ENCODE peak calls at places on chromosome 17, in five cellular contexts. G is SK-N-SH, N is heart right ventricle, Y is body of pancreas, U is vagina. T is an unnamed sample. For H3K4me1 and H3K9me3, the result is how much of the 10 kb centered on the place peaks cover.

GRCh38 chr17:45302649-45303173 is 14.1 kb downstream of the MAP3K14 start:
- DNase-seq in G (no peak), N (no peak), Y (no peak), U (no peak), T (no peak)

GRCh38 chr17:8100763-8101162 is 13.2 kb upstream of the ALOX12B start:
- DNase-seq in G (no peak), N (no peak), Y (no peak), U (no peak), T (no peak)

GRCh38 chr17:44941712-44942331 is 5.8 kb downstream of the KIF18B start:
- DNase-seq in G (peak), N (no peak), Y (no peak), U (no peak), T (peak)

GRCh38 chr17:5587431-5588032 is 3.2 kb upstream of the NLRP1 start:
- DNase-seq in G (peak), N (peak), Y (peak), U (no peak), T (no peak)

GRCh38 chr17:7712111-7712771 is 5.3 kb upstream of the DNAH2 start:
- DNase-seq in G (peak), N (no peak), Y (no peak), U (no peak), T (no peak)

GRCh38 chr17:19723967-19724366 is 7.6 kb upstream of the SLC47A2 start:
- DNase-seq in G (no peak), N (no peak), Y (no peak), U (no peak), T (peak)

GRCh38 chr17:4842376-4842775 is 9.2 kb downstream of the MINK1 start:
- DNase-seq in G (no peak), N (no peak), Y (no peak), U (no peak), T (no peak)

GRCh38 chr17:77160877-77161530 is 20.2 kb downstream of the SEC14L1 start:
- DNase-seq in G (no peak), N (no peak), Y (no peak), U (no peak), T (no peak)

GRCh38 chr17:65541453-65541852 is 20.0 kb downstream of the AXIN2 start:
- DNase-seq in G (no peak), N (no peak), Y (no peak), U (no peak), T (no peak)

GRCh38 chr17:81509687-81510523 is 2.7 kb downstream of the ACTG1 start:
- DNase-seq in G (no peak), N (no peak), Y (no peak), U (no peak), T (no peak)

GRCh38 chr17:78889525-78889924 is 13.5 kb downstream of the CEP295NL start:
- DNase-seq in G (no peak), N (no peak), Y (no peak), U (no peak), T (no peak)

GRCh38 chr17:59329558-59330313 is 1.7 kb upstream of the YPEL2 start:
- DNase-seq in G (peak), N (peak), Y (peak), U (no peak), T (no peak)

GRCh38 chr17:27502526-27503324 is 46.5 kb downstream of the KSR1 start:
- DNase-seq in G (no peak), N (no peak), Y (peak), U (no peak), T (no peak)

GRCh38 chr17:28665994-28666393 is 4.0 kb downstream of the SUPT6H start:
- DNase-seq in G (no peak), N (no peak), Y (no peak), U (no peak), T (no peak)

GRCh38 chr17:7237266-7237760 is 1.9 kb downstream of the PHF23 start:
- DNase-seq in G (no peak), N (no peak), Y (no peak), U (no peak), T (no peak)

GRCh38 chr17:73165616-73166404 is 1.0 kb downstream of the SSTR2 start:
- DNase-seq in G (peak), N (no peak), Y (no peak), U (no peak), T (peak)

GRCh38 chr17:67620088-67620487 is 97.6 kb upstream of the NOL11 start:
- DNase-seq in G (no peak), N (no peak), Y (no peak), U (no peak), T (no peak)

GRCh38 chr17:48510761-48511604 is 19.8 kb downstream of the HOXB1 start:
- DNase-seq in G (no peak), N (no peak), Y (no peak), U (no peak), T (no peak)

GRCh38 chr17:76141212-76142043 is at the start of gene FOXJ1:
- DNase-seq in G (peak), N (peak), Y (peak), U (no peak), T (peak)

GRCh38 chr17:4625181-4625601 is 16.3 kb downstream of the ALOX15 start:
- DNase-seq in G (no peak), N (no peak), Y (no peak), U (no peak), T (no peak)

GRCh38 chr17:56593741-56594527 is 435 bp downstream of the NOG start:
- DNase-seq in G (peak), N (peak), Y (peak), U (no peak), T (peak)

GRCh38 chr17:77783991-77784820 is 174.3 kb upstream of the TNRC6C start:
- DNase-seq in G (no peak), N (no peak), Y (no peak), U (no peak), T (no peak)

GRCh38 chr17:1399679-1400512 is at the start of gene YWHAE:
- DNase-seq in G (peak), N (peak), Y (peak), U (no peak), T (peak)

GRCh38 chr17:19378416-19379293 is at the start of gene MAPK7:
- DNase-seq in G (no peak), N (no peak), Y (no peak), U (no peak), T (peak)

GRCh38 chr17:69960755-69961154 is 114.3 kb upstream of the KCNJ16 start:
- DNase-seq in G (no peak), N (peak), Y (peak), U (no peak), T (no peak)

GRCh38 chr17:45740553-45741330 is 43.4 kb upstream of the CRHR1 start:
- DNase-seq in G (peak), N (peak), Y (no peak), U (no peak), T (peak)

GRCh38 chr17:48542114-48542955 is 2.6 kb downstream of the HOXB2 start:
- DNase-seq in G (no peak), N (no peak), Y (no peak), U (no peak), T (peak)

GRCh38 chr17:16255481-16255901 is 38.5 kb downstream of the PIGL start:
- DNase-seq in G (no peak), N (peak), Y (peak), U (no peak), T (peak)

GRCh38 chr17:19670906-19671305 is 22.4 kb downstream of the ALDH3A2 start:
- DNase-seq in G (no peak), N (no peak), Y (no peak), U (no peak), T (no peak)

GRCh38 chr17:35795007-35795870 is at the start of gene MMP28:
- DNase-seq in G (peak), N (no peak), Y (peak), U (peak), T (peak)

GRCh38 chr17:8345052-8345690 is 5.5 kb downstream of the ODF4 start:
- DNase-seq in G (no peak), N (no peak), Y (no peak), U (no peak), T (no peak)

GRCh38 chr17:34862384-34862783 is 98.9 kb downstream of the CCT6B start:
- DNase-seq in G (no peak), N (no peak), Y (no peak), U (no peak), T (no peak)

GRCh38 chr17:42675348-42675983 is 1.3 kb downstream of the PLEKHH3 start:
- DNase-seq in G (peak), N (peak), Y (peak), U (no peak), T (peak)

GRCh38 chr17:42677012-42677857 is 441 bp upstream of the PLEKHH3 start:
- DNase-seq in G (peak), N (peak), Y (peak), U (peak), T (peak)

GRCh38 chr17:42674755-42675347 is 1.9 kb downstream of the PLEKHH3 start:
- DNase-seq in G (no peak), N (peak), Y (peak), U (no peak), T (peak)

GRCh38 chr17:42676424-42677011 is at the start of gene PLEKHH3:
- DNase-seq in G (no peak), N (no peak), Y (no peak), U (no peak), T (no peak)

DNA sequence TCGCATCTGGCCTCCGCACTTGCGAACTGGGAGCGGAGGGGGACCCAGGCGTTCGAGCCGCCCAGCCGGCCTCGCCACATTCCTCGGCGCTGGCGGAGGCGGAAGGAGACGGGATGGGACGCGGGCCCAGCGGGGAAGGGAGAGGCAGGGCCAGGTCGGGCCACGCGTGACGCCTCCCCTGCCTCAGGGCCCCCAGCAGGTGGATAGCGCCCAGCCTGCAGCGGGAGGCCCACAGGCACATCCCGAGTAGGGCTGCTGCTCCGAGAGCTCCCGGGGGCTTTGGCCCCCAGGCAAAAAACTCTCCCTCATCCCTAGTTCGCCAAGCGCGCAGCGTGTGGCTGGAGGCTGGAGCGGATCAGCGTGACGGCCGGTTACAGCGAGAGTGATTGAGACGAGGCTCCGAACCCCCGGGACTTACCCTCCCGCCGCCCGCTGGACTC is 790 bp downstream of the PLEKHH3 start:
- DNase-seq in G (peak), N (peak), Y (peak), U (no peak), T (peak)
- TF ChIP-seq CTCF in G (no peak), N (no peak), Y (no peak), U (no peak), T (no peak)

GRCh38 chr17:17872468-17873345 is 35.9 kb upstream of the SREBF1 start:
- DNase-seq in G (no peak), N (no peak), Y (no peak), U (no peak), T (no peak)

GRCh38 chr17:17868637-17869522 is 32.1 kb upstream of the SREBF1 start:
- DNase-seq in G (no peak), N (peak), Y (no peak), U (no peak), T (peak)

GRCh38 chr17:17871913-17872312 is 35.1 kb upstream of the SREBF1 start:
- DNase-seq in G (no peak), N (no peak), Y (no peak), U (no peak), T (no peak)

GRCh38 chr17:17873450-17873991 is 36.7 kb upstream of the SREBF1 start:
- DNase-seq in G (no peak), N (no peak), Y (no peak), U (no peak), T (no peak)

GRCh38 chr17:17870292-17870691 is 33.5 kb upstream of the SREBF1 start:
- DNase-seq in G (no peak), N (no peak), Y (no peak), U (no peak), T (no peak)
- H3K4me1 ChIP-seq in G (under half), N (half or more), Y (under half), U (under half), T (under half)

GRCh38 chr17:11981862-11982261 is 15.4 kb downstream of the ZNF18 start:
- DNase-seq in G (no peak), N (no peak), Y (no peak), U (no peak), T (no peak)

GRCh38 chr17:11980813-11981212 is 16.5 kb downstream of the ZNF18 start:
- DNase-seq in G (no peak), N (no peak), Y (no peak), U (no peak), T (no peak)

GRCh38 chr17:11979795-11980194 is 17.5 kb downstream of the ZNF18 start:
- DNase-seq in G (no peak), N (no peak), Y (no peak), U (no peak), T (no peak)
- H3K9me3 ChIP-seq in G (under half), N (under half), Y (under half), U (under half), T (under half)

GRCh38 chr17:80203448-80204092 is 16.6 kb downstream of the SGSH start:
- DNase-seq in G (no peak), N (no peak), Y (no peak), U (no peak), T (peak)
- TF ChIP-seq CTCF in G (no peak), N (no peak), Y (no peak), U (no peak), T (no peak)

GRCh38 chr17:57999496-58000017 is 7.5 kb downstream of the SRSF1 start:
- DNase-seq in G (peak), N (no peak), Y (no peak), U (no peak), T (no peak)

GRCh38 chr17:57997085-57997809 is 9.2 kb upstream of the VEZF1 start:
- DNase-seq in G (no peak), N (no peak), Y (no peak), U (no peak), T (no peak)

GRCh38 chr17:57998234-57998746 is 8.8 kb downstream of the SRSF1 start:
- DNase-seq in G (no peak), N (no peak), Y (no peak), U (no peak), T (no peak)

GRCh38 chr17:58001461-58002124 is 5.5 kb downstream of the SRSF1 start:
- DNase-seq in G (no peak), N (no peak), Y (no peak), U (no peak), T (no peak)

DNA sequence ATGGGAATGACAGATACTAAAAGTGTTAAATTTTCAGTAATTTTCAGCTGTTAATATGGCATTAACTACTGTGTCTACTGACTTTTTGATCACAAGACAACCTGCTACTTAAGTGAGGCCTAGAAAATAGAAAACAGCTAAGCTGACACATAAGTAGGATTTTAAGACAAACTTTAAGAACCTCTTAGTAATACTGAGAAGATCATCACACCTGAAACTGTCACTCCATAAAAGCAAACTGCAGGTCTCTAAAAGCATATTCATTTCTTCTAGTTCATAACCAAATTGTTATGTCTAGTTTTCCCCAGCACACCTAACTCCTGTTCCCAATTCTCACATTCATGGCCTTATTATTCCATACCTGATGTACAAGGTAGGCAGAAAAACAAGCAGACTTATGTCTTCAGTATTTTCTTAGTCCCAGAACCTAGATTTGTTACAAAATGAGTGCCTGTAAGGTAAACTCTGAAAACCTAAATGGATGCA is 8.0 kb downstream of the SRSF1 start:
- DNase-seq in G (no peak), N (no peak), Y (no peak), U (no peak), T (no peak)
- H3K4me1 ChIP-seq in G (under half), N (under half), Y (under half), U (under half), T (under half)

GRCh38 chr17:22511431-22511830 is 819.1 kb downstream of the KCNJ18 start:
- DNase-seq in G (no peak), N (no peak), Y (no peak), U (peak), T (no peak)
- H3K9me3 ChIP-seq in G (under half), N (under half), Y (under half), U (under half), T (under half)

GRCh38 chr17:63826468-63827001 is 696 bp upstream of the PSMC5 start:
- DNase-seq in G (peak), N (no peak), Y (no peak), U (no peak), T (peak)

GRCh38 chr17:63828936-63829335 is 1.5 kb upstream of the FTSJ3 start:
- DNase-seq in G (no peak), N (no peak), Y (no peak), U (no peak), T (no peak)

GRCh38 chr17:63827002-63827800 is at the start of the genes FTSJ3 and PSMC5:
- DNase-seq in G (peak), N (peak), Y (peak), U (no peak), T (peak)

GRCh38 chr17:63830278-63830677 is 2.8 kb upstream of the FTSJ3 start:
- DNase-seq in G (no peak), N (no peak), Y (no peak), U (no peak), T (peak)

GRCh38 chr17:63827801-63828221 is 348 bp upstream of the FTSJ3 start:
- DNase-seq in G (no peak), N (no peak), Y (no peak), U (no peak), T (peak)
- TF ChIP-seq CTCF in G (peak), N (no peak), Y (no peak), U (no peak), T (no peak)

T was measured in kidney.